ENCODE peak calls at places on chromosomes 5 and 9, in ten cellular contexts. One of them, this sample, is unnamed.

GRCh38 chr5:106784846-106785245 is 885.9 kb downstream of the EFNA5 start:
- DNase-seq in left ventricle myocardium inferior: no peak
- DNase-seq in fibroblast of the conjunctiva: no peak
- DNase-seq in HEK293T: no peak
- DNase-seq in NCI-H524: no peak
- DNase-seq in T-helper 1 cell: no peak
- DNase-seq in hypothalamus: no peak
- DNase-seq in neural progenitor cell: no peak
- DNase-seq in activated CD4-positive, alpha-beta T cell treated with anti-CD3 and anti-CD28 coated beads for 48 hours: no peak
- DNase-seq in stimulated activated CD4-positive, alpha-beta T cell treated with anti-CD3 and anti-CD28 coated beads, Interleukin-1b, Interleukin-23, amount 100 ng/mL, for 24 hours: no peak
- DNase-seq in this sample: no peak

GRCh38 chr5:154092356-154092755 is 53.6 kb downstream of the MFAP3 start:
- DNase-seq in hypothalamus: no peak
- DNase-seq in stimulated activated CD4-positive, alpha-beta T cell treated with anti-CD3 and anti-CD28 coated beads, Interleukin-1b, Interleukin-23, amount 100 ng/mL, for 24 hours: no peak
- DNase-seq in activated CD4-positive, alpha-beta T cell treated with anti-CD3 and anti-CD28 coated beads for 48 hours: no peak
- DNase-seq in T-helper 1 cell: no peak
- DNase-seq in NCI-H524: no peak
- DNase-seq in neural progenitor cell: no peak
- DNase-seq in HEK293T: no peak
- DNase-seq in fibroblast of the conjunctiva: no peak
- DNase-seq in left ventricle myocardium inferior: no peak
- DNase-seq in this sample: no peak

GRCh38 chr5:166845044-166845443 is 1446.4 kb upstream of the WWC1 start:
- DNase-seq in hypothalamus: no peak
- DNase-seq in left ventricle myocardium inferior: no peak
- DNase-seq in neural progenitor cell: peak
- DNase-seq in T-helper 1 cell: no peak
- DNase-seq in NCI-H524: no peak
- DNase-seq in activated CD4-positive, alpha-beta T cell treated with anti-CD3 and anti-CD28 coated beads for 48 hours: no peak
- DNase-seq in fibroblast of the conjunctiva: no peak
- DNase-seq in HEK293T: peak
- DNase-seq in stimulated activated CD4-positive, alpha-beta T cell treated with anti-CD3 and anti-CD28 coated beads, Interleukin-1b, Interleukin-23, amount 100 ng/mL, for 24 hours: no peak
- DNase-seq in this sample: peak

GRCh38 chr5:147860641-147861025 is 17.9 kb upstream of the SCGB3A2 start:
- DNase-seq in activated CD4-positive, alpha-beta T cell treated with anti-CD3 and anti-CD28 coated beads for 48 hours: no peak
- DNase-seq in NCI-H524: no peak
- DNase-seq in HEK293T: no peak
- DNase-seq in fibroblast of the conjunctiva: no peak
- DNase-seq in hypothalamus: no peak
- DNase-seq in T-helper 1 cell: no peak
- DNase-seq in stimulated activated CD4-positive, alpha-beta T cell treated with anti-CD3 and anti-CD28 coated beads, Interleukin-1b, Interleukin-23, amount 100 ng/mL, for 24 hours: no peak
- DNase-seq in left ventricle myocardium inferior: no peak
- DNase-seq in neural progenitor cell: no peak
- DNase-seq in this sample: no peak

GRCh38 chr5:103829585-103829984 is 267.0 kb upstream of the NUDT12 start:
- DNase-seq in T-helper 1 cell: no peak
- DNase-seq in activated CD4-positive, alpha-beta T cell treated with anti-CD3 and anti-CD28 coated beads for 48 hours: no peak
- DNase-seq in HEK293T: peak
- DNase-seq in left ventricle myocardium inferior: no peak
- DNase-seq in NCI-H524: no peak
- DNase-seq in stimulated activated CD4-positive, alpha-beta T cell treated with anti-CD3 and anti-CD28 coated beads, Interleukin-1b, Interleukin-23, amount 100 ng/mL, for 24 hours: no peak
- DNase-seq in fibroblast of the conjunctiva: no peak
- DNase-seq in hypothalamus: no peak
- DNase-seq in neural progenitor cell: peak
- DNase-seq in this sample: no peak

GRCh38 chr9:92790542-92791527 is 26.2 kb upstream of the BICD2 start:
- DNase-seq in neural progenitor cell: peak
- DNase-seq in hypothalamus: peak
- DNase-seq in stimulated activated CD4-positive, alpha-beta T cell treated with anti-CD3 and anti-CD28 coated beads, Interleukin-1b, Interleukin-23, amount 100 ng/mL, for 24 hours: peak
- DNase-seq in activated CD4-positive, alpha-beta T cell treated with anti-CD3 and anti-CD28 coated beads for 48 hours: peak
- DNase-seq in left ventricle myocardium inferior: peak
- DNase-seq in T-helper 1 cell: peak
- DNase-seq in NCI-H524: peak
- DNase-seq in fibroblast of the conjunctiva: peak
- DNase-seq in HEK293T: peak
- DNase-seq in this sample: peak

GRCh38 chr9:124284940-124285441 is 27.2 kb downstream of the NEK6 start:
- DNase-seq in T-helper 1 cell: no peak
- DNase-seq in left ventricle myocardium inferior: peak
- DNase-seq in fibroblast of the conjunctiva: no peak
- DNase-seq in hypothalamus: peak
- DNase-seq in stimulated activated CD4-positive, alpha-beta T cell treated with anti-CD3 and anti-CD28 coated beads, Interleukin-1b, Interleukin-23, amount 100 ng/mL, for 24 hours: no peak
- DNase-seq in neural progenitor cell: no peak
- DNase-seq in activated CD4-positive, alpha-beta T cell treated with anti-CD3 and anti-CD28 coated beads for 48 hours: no peak
- DNase-seq in NCI-H524: no peak
- DNase-seq in HEK293T: no peak
- DNase-seq in this sample: peak

GRCh38 chr5:55276771-55277170 is 30.7 kb downstream of the DHX29 start:
- DNase-seq in stimulated activated CD4-positive, alpha-beta T cell treated with anti-CD3 and anti-CD28 coated beads, Interleukin-1b, Interleukin-23, amount 100 ng/mL, for 24 hours: no peak
- DNase-seq in activated CD4-positive, alpha-beta T cell treated with anti-CD3 and anti-CD28 coated beads for 48 hours: no peak
- DNase-seq in left ventricle myocardium inferior: no peak
- DNase-seq in HEK293T: no peak
- DNase-seq in T-helper 1 cell: no peak
- DNase-seq in NCI-H524: no peak
- DNase-seq in fibroblast of the conjunctiva: no peak
- DNase-seq in neural progenitor cell: no peak
- DNase-seq in hypothalamus: no peak
- DNase-seq in this sample: no peak

GRCh38 chr9:77177894-77178794 is 810 bp downstream of the VPS13A start:
- DNase-seq in NCI-H524: no peak
- DNase-seq in HEK293T: peak
- DNase-seq in activated CD4-positive, alpha-beta T cell treated with anti-CD3 and anti-CD28 coated beads for 48 hours: peak
- DNase-seq in stimulated activated CD4-positive, alpha-beta T cell treated with anti-CD3 and anti-CD28 coated beads, Interleukin-1b, Interleukin-23, amount 100 ng/mL, for 24 hours: peak
- DNase-seq in fibroblast of the conjunctiva: no peak
- DNase-seq in left ventricle myocardium inferior: peak
- DNase-seq in neural progenitor cell: peak
- DNase-seq in T-helper 1 cell: peak
- DNase-seq in hypothalamus: no peak
- DNase-seq in this sample: no peak

GRCh38 chr5:79743846-79744605 is 54.4 kb downstream of the CMYA5 start:
- DNase-seq in T-helper 1 cell: no peak
- DNase-seq in left ventricle myocardium inferior: peak
- DNase-seq in neural progenitor cell: peak
- DNase-seq in fibroblast of the conjunctiva: no peak
- DNase-seq in hypothalamus: no peak
- DNase-seq in NCI-H524: no peak
- DNase-seq in HEK293T: no peak
- DNase-seq in activated CD4-positive, alpha-beta T cell treated with anti-CD3 and anti-CD28 coated beads for 48 hours: no peak
- DNase-seq in stimulated activated CD4-positive, alpha-beta T cell treated with anti-CD3 and anti-CD28 coated beads, Interleukin-1b, Interleukin-23, amount 100 ng/mL, for 24 hours: no peak
- DNase-seq in this sample: no peak

GRCh38 chr9:34246453-34246852 is 67.6 kb downstream of the UBAP1 start:
- DNase-seq in left ventricle myocardium inferior: no peak
- DNase-seq in activated CD4-positive, alpha-beta T cell treated with anti-CD3 and anti-CD28 coated beads for 48 hours: no peak
- DNase-seq in NCI-H524: no peak
- DNase-seq in neural progenitor cell: no peak
- DNase-seq in fibroblast of the conjunctiva: no peak
- DNase-seq in HEK293T: no peak
- DNase-seq in stimulated activated CD4-positive, alpha-beta T cell treated with anti-CD3 and anti-CD28 coated beads, Interleukin-1b, Interleukin-23, amount 100 ng/mL, for 24 hours: no peak
- DNase-seq in T-helper 1 cell: no peak
- DNase-seq in hypothalamus: no peak
- DNase-seq in this sample: no peak

GRCh38 chr5:72007336-72008111 is 99.8 kb upstream of the MAP1B start:
- DNase-seq in T-helper 1 cell: no peak
- DNase-seq in NCI-H524: no peak
- DNase-seq in left ventricle myocardium inferior: no peak
- DNase-seq in hypothalamus: no peak
- DNase-seq in neural progenitor cell: no peak
- DNase-seq in HEK293T: no peak
- DNase-seq in stimulated activated CD4-positive, alpha-beta T cell treated with anti-CD3 and anti-CD28 coated beads, Interleukin-1b, Interleukin-23, amount 100 ng/mL, for 24 hours: no peak
- DNase-seq in activated CD4-positive, alpha-beta T cell treated with anti-CD3 and anti-CD28 coated beads for 48 hours: no peak
- DNase-seq in fibroblast of the conjunctiva: no peak
- DNase-seq in this sample: no peak

GRCh38 chr5:14351845-14352712 is 208.9 kb downstream of the TRIO start:
- DNase-seq in hypothalamus: no peak
- DNase-seq in neural progenitor cell: peak
- DNase-seq in T-helper 1 cell: peak
- DNase-seq in activated CD4-positive, alpha-beta T cell treated with anti-CD3 and anti-CD28 coated beads for 48 hours: peak
- DNase-seq in left ventricle myocardium inferior: peak
- DNase-seq in NCI-H524: peak
- DNase-seq in stimulated activated CD4-positive, alpha-beta T cell treated with anti-CD3 and anti-CD28 coated beads, Interleukin-1b, Interleukin-23, amount 100 ng/mL, for 24 hours: peak
- DNase-seq in fibroblast of the conjunctiva: peak
- DNase-seq in HEK293T: peak
- DNase-seq in this sample: peak

GRCh38 chr5:56839062-56839461 is 23.7 kb downstream of the MAP3K1 start:
- DNase-seq in activated CD4-positive, alpha-beta T cell treated with anti-CD3 and anti-CD28 coated beads for 48 hours: no peak
- DNase-seq in fibroblast of the conjunctiva: no peak
- DNase-seq in neural progenitor cell: no peak
- DNase-seq in hypothalamus: no peak
- DNase-seq in NCI-H524: no peak
- DNase-seq in T-helper 1 cell: no peak
- DNase-seq in left ventricle myocardium inferior: no peak
- DNase-seq in HEK293T: no peak
- DNase-seq in stimulated activated CD4-positive, alpha-beta T cell treated with anti-CD3 and anti-CD28 coated beads, Interleukin-1b, Interleukin-23, amount 100 ng/mL, for 24 hours: no peak
- DNase-seq in this sample: no peak

This sample was measured in astrocyte of the cerebellum.